ENCODE peak calls at places on chromosomes 1 and 21, in eight cellular contexts. Q, V, Y, R, D, T, X and J are unnamed samples.

GRCh38 chr1:100734716-100735115 is 15.2 kb downstream of the VCAM1 start:
- DNase-seq in R (no peak), D (peak), Q (peak), T (peak), X (peak), V (no peak), Y (no peak), J (no peak)

GRCh38 chr1:109040627-109041613 is 982 bp downstream of the WDR47 start:
- DNase-seq in R (no peak), Y (peak), V (peak), T (no peak), Q (no peak), X (peak), D (no peak), J (peak)

GRCh38 chr1:193799948-193800690 is 613.7 kb upstream of the B3GALT2 start:
- DNase-seq in V (no peak), R (no peak), D (no peak), Y (no peak), X (peak), Q (no peak), T (no peak), J (no peak)

GRCh38 chr21:16388911-16389515 is 659.2 kb downstream of the USP25 start:
- DNase-seq in Y (no peak), V (no peak), Q (no peak), T (no peak), R (no peak), D (no peak), X (no peak), J (no peak)

GRCh38 chr1:53016705-53017104 is 45.3 kb upstream of the PODN start:
- DNase-seq in V (no peak), Y (no peak), Q (no peak), X (peak), R (no peak), T (no peak), D (no peak), J (no peak)

GRCh38 chr1:112934562-112934952 is 21.4 kb downstream of the SLC16A1 start:
- DNase-seq in R (no peak), T (no peak), Y (peak), Q (no peak), X (peak), D (no peak), V (no peak), J (no peak)

GRCh38 chr1:185679220-185679619 is 55.0 kb upstream of the HMCN1 start:
- DNase-seq in T (no peak), Y (peak), V (no peak), X (peak), Q (no peak), R (no peak), D (no peak), J (no peak)

GRCh38 chr21:28794341-28794970 is 198.2 kb downstream of the LTN1 start:
- DNase-seq in V (no peak), Q (no peak), X (no peak), T (no peak), D (no peak), Y (no peak), R (no peak), J (no peak)

GRCh38 chr1:204267191-204267601 is 53.4 kb upstream of the GOLT1A start:
- DNase-seq in Q (no peak), Y (no peak), X (no peak), V (no peak), D (no peak), T (no peak), R (no peak), J (no peak)

GRCh38 chr1:232538224-232538942 is 91.5 kb downstream of the SIPA1L2 start:
- DNase-seq in Q (peak), D (no peak), Y (no peak), V (no peak), R (peak), T (no peak), X (peak), J (no peak)

DNA sequence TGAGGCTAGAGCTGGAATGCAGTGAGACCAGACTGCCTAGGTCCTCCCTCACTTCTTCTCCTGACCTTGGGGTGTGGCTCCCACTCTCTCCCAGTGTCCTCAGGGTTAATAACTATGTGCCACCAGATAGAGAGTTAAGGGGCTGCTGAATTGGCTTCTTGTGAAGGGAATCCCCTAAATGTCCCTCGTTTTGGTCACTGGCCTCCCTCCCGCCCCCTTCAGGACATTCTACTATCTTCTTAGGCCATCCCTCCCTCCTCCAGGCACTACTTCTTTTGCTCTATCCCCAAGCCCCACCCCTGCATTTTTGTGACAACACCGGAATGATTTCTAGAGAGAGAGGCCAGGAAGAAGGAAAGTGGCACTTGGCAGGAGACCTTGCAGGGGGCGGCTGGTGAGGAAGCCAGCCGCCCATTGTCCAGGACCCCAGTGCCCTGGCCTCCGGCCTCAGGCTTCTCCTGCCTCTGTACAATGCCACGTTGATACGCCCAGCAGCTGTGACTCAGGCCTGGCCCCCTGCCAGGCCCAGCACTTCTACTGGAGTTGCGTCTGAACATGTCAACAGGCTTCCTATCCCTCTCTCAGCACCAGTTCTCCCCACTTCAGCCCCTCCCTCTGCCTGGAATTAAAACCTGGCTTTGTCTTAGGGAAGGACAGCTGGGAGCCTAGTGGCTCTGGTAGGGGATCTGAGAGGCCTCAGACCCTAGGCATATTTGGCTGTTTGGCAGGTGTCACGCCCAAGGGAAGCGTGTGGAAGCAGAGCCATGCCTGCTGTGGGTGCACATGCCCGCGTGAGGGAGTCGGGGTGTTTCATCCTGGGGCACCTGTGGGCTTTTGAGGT is 9.1 kb downstream of the LMNA start:
- DNase-seq in D (peak), Y (peak), T (peak), X (peak), Q (peak), V (peak), R (peak), J (peak)
- H3K4me3 ChIP-seq in D (peak), Y (no peak), T (peak), X (peak), Q (peak), V (no peak), R (no peak), J (peak)

DNA sequence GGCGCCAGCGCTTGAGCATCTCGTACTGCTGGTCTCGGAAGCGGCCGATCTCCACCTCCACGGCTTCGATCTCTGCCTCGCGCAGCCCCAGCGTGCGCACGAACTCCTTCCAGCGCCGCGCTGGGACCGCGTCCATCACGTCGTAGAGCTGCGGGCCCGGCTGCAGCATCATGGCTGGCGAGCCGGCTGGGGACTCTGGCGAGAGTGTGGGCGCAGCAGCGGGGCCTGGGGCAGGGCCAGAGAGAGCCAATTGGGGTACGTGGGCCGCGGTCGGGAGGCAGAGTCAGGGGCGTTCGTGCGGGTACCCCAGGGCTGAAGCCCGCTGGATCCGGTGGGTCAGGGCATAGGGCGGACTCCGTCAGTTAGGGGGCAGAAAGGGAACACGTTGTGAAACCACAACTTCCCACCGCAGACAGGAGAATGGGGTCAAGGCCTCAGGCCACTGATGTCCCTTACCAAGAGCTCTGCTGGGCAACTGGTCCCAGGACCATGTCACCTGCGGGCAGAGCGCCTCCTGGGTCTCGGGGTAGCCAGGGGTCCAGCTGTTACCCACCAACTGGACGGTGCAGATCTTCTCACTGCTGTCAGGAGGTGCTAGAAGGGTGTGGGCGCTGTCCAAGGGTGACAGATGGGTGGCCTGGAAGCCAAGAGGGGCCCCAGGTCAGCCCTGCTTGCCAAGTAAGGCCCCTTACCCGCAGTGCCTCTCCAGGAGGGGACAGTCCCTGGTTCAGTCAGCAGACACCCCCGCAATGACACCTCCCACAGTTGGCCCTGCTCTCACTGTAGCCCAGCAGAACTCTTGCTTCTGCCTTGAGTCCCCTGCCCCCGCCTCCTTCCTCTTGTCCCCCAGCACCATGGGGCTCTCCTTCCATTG is 4.2 kb downstream of the TNFRSF25 start:
- DNase-seq in T (no peak), Q (no peak), D (no peak), X (no peak), V (no peak), Y (no peak), R (no peak), J (no peak)
- H3K4me3 ChIP-seq in T (no peak), Q (no peak), D (no peak), X (no peak), V (no peak), Y (no peak), R (no peak), J (no peak)

DNA sequence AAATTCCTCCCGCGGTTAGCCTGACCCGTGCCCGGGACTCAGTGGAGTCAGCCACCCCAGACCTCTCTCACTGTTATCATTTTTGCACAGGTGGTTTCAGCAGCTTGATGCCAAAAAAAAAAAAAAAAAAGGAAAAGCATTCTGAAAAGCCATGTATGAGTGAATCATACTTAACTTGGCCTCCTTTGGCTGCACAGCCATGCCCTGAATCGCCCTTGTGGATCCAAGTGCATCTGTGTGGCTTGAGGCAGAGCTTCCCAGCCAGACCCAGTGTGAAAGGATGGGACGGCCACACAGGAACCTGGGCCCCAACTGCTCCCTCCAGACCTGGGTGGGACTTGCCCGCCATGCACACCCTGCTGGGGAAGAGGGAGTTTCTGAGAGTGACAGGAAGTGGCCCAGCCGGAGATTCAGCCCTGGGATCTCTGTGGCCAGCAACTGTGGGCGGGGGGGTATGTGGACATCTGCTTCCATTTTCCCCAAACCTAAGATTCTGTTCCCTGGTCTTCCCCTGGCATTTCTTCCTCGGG is 8.6 kb downstream of the YBEY start:
- DNase-seq in Y (no peak), T (no peak), Q (peak), R (no peak), D (peak), V (peak), X (peak), J (no peak)
- H3K4me3 ChIP-seq in Y (no peak), T (no peak), Q (no peak), R (no peak), D (no peak), V (peak), X (no peak), J (no peak)

DNA sequence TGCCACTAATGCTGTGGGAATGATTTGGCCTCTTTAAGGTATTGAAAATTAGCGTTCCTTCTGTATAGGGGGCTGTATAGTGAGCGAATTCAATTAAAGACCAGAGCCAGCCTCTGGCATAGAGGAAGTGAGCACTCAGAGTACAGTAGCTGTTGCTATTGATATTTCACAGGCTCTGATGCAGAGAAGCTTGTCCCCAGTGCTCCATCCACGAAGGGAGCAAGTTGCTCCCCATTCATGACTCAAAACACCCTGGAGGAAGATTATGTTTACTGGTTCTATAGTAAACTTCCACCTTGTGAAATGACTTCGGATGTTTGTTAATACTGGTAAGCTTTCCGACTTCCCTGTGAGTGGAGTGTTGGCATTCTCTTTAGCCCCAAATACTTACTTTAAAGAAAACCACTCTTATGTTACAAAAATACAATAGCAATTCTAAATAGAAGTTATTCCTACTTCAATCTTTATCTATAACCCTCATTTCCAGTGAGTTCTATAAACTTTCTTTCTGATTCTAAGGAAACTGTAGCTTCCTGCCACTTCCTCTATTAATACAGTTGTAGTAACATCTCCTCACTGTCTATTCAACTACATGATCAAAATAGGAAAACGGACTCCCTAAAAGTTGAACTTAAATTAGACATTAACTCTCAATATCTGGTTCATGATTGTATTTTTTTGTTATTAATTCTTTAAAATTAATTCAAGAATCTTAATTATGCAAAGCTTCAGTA is 46.5 kb downstream of the ZNF281 start:
- DNase-seq in Q (no peak), T (no peak), X (no peak), Y (no peak), R (no peak), V (peak), D (no peak), J (no peak)
- H3K4me3 ChIP-seq in Q (no peak), T (no peak), X (no peak), Y (no peak), R (no peak), V (no peak), D (no peak), J (no peak)